ENCODE peak calls at places on chromosomes 3 and 15, in nine cellular contexts. J is A549, C is right lobe of liver, Z is fibroblast of the aortic adventitia, Q is fibroblast of mammary gland, H is WERI-Rb-1, W is GM23338, M is uterus, O is esophagus muscularis mucosa. F is an unnamed sample.

GRCh38 chr3:138513073-138513843 is 78.8 kb downstream of the ESYT3 start:
- DNase-seq in J (no peak), C (no peak), Z (no peak), Q (no peak), H (no peak), W (peak; percentile 9), M (no peak), O (no peak), F (no peak)

GRCh38 chr3:172519241-172519640 is 4.0 kb downstream of the TNFSF10 start:
- DNase-seq in J (no peak), C (no peak), Z (no peak), Q (no peak), H (no peak), W (no peak), M (no peak), O (no peak), F (no peak)

GRCh38 chr3:132003685-132004084 is 31.1 kb downstream of the CPNE4 start:
- DNase-seq in J (no peak), C (no peak), Z (no peak), Q (no peak), H (no peak), W (no peak), M (no peak), O (no peak), F (no peak)

GRCh38 chr3:168063122-168063521 is 32.6 kb downstream of the GOLIM4 start:
- DNase-seq in J (no peak), C (no peak), Z (no peak), Q (no peak), H (no peak), W (no peak), M (no peak), O (no peak), F (no peak)

GRCh38 chr15:29672923-29673809 is 149.1 kb downstream of the TJP1 start:
- DNase-seq in J (no peak), C (no peak), Z (no peak), Q (peak; percentile 32), H (no peak), W (no peak), M (no peak), O (no peak), F (no peak)

GRCh38 chr3:140091143-140091542 is 156.2 kb downstream of the CLSTN2 start:
- DNase-seq in J (no peak), C (no peak), Z (no peak), Q (no peak), H (no peak), W (no peak), M (no peak), O (no peak), F (no peak)

GRCh38 chr15:100809151-100809550 is 70.5 kb upstream of the ALDH1A3 start:
- DNase-seq in J (no peak), C (no peak), Z (peak; percentile 28), Q (peak; percentile 15), H (no peak), W (no peak), M (no peak), O (no peak), F (peak; percentile 14)

GRCh38 chr3:39639344-39640236 is 169.8 kb upstream of the MYRIP start:
- DNase-seq in J (peak; percentile 87), C (no peak), Z (peak; percentile 93), Q (peak; percentile 97), H (no peak), W (peak; percentile 33), M (no peak), O (no peak), F (peak; percentile 90)

GRCh38 chr15:47652853-47653243 is 64.5 kb upstream of the SEMA6D start:
- DNase-seq in J (no peak), C (no peak), Z (no peak), Q (no peak), H (no peak), W (no peak), M (no peak), O (no peak), F (no peak)

GRCh38 chr3:150736903-150737832 is 25.8 kb downstream of the SIAH2 start:
- DNase-seq in J (no peak), C (no peak), Z (peak; percentile 57), Q (peak; percentile 64), H (no peak), W (no peak), M (no peak), O (no peak), F (peak; percentile 34)

GRCh38 chr15:59268199-59268979 is 61.7 kb downstream of the LDHAL6B start:
- DNase-seq in J (no peak), C (no peak), Z (no peak), Q (peak; percentile 85), H (no peak), W (no peak), M (no peak), O (no peak), F (peak; percentile 61)

GRCh38 chr3:85939026-85939616 is 980.3 kb downstream of the CADM2 start:
- DNase-seq in J (no peak), C (no peak), Z (no peak), Q (no peak), H (no peak), W (no peak), M (no peak), O (no peak), F (no peak)

GRCh38 chr3:13349823-13350222 is 70.3 kb downstream of the NUP210 start:
- DNase-seq in J (no peak), C (no peak), Z (no peak), Q (no peak), H (no peak), W (no peak), M (no peak), O (no peak), F (no peak)

GRCh38 chr3:179321585-179322322 is 1.1 kb upstream of the ZNF639 start:
- DNase-seq in J (peak; percentile 39), C (no peak), Z (peak; percentile 74), Q (peak; percentile 72), H (peak; percentile 13), W (peak; percentile 66), M (peak; percentile 37), O (no peak), F (peak; percentile 52)

GRCh38 chr3:22569570-22569969 is 633.6 kb upstream of the UBE2E2 start:
- DNase-seq in J (no peak), C (no peak), Z (no peak), Q (no peak), H (no peak), W (no peak), M (no peak), O (no peak), F (no peak)

GRCh38 chr3:149553781-149554451 is 79.4 kb downstream of the TM4SF4 start:
- DNase-seq in J (no peak), C (no peak), Z (peak; percentile 100), Q (peak; percentile 90), H (no peak), W (no peak), M (peak; percentile 64), O (no peak), F (peak; percentile 95)

GRCh38 chr3:169285057-169285990 is 378.2 kb downstream of the MECOM start:
- DNase-seq in J (no peak), C (no peak), Z (peak; percentile 63), Q (no peak), H (no peak), W (no peak), M (no peak), O (no peak), F (peak; percentile 21)

GRCh38 chr3:13200951-13201350 is 127.7 kb upstream of the IQSEC1 start:
- DNase-seq in J (no peak), C (no peak), Z (no peak), Q (no peak), H (peak; percentile 65), W (peak; percentile 70), M (no peak), O (no peak), F (no peak)

GRCh38 chr3:141266797-141267555 is 35.4 kb downstream of the PXYLP1 start:
- DNase-seq in J (no peak), C (no peak), Z (no peak), Q (no peak), H (no peak), W (no peak), M (no peak), O (no peak), F (no peak)
- H3K4me3 ChIP-seq in J (no peak overlapping the region), C (peak overlapping the region; percentile 10), Z (no peak overlapping the region), Q (no peak overlapping the region), H (no peak overlapping the region), W (no peak overlapping the region), M (no peak overlapping the region), O (peak overlapping the region; percentile 27), F (no peak overlapping the region)

GRCh38 chr3:76585794-76586392 is 454.0 kb upstream of the ROBO2 start:
- DNase-seq in J (peak; percentile 2), C (no peak), Z (peak; percentile 1), Q (peak; percentile 3), H (no peak), W (peak; percentile 59), M (no peak), O (no peak), F (peak; percentile 20)
- TF ChIP-seq CTCF in J (peak; percentile 5), C (peak; percentile 70), Z (peak; percentile 32), Q (peak; percentile 52), H (peak; percentile 9), W (no peak), M (no peak), O (no peak), F (peak; percentile 81)

GRCh38 chr15:40421246-40422157 is 15.9 kb downstream of the IVD start:
- DNase-seq in J (peak; percentile 55), C (peak; percentile 88), Z (peak; percentile 65), Q (peak; percentile 60), H (peak; percentile 91), W (peak; percentile 89), M (peak; percentile 75), O (no peak), F (peak; percentile 48)
- H3K4me3 ChIP-seq in J (no peak overlapping the region), C (no peak overlapping the region), Z (peak overlapping the region; percentile 22), Q (no peak overlapping the region), H (peak overlapping the region; percentile 29), W (peak overlapping the region; percentile 49), M (no peak overlapping the region), O (no peak overlapping the region), F (no peak overlapping the region)

GRCh38 chr3:32684029-32684799 is 774 bp upstream of the CNOT10 start:
- DNase-seq in J (no peak), C (no peak), Z (no peak), Q (no peak), H (no peak), W (no peak), M (no peak), O (no peak), F (no peak)

GRCh38 chr3:32686713-32687112 is 1.7 kb downstream of the CNOT10 start:
- DNase-seq in J (no peak), C (no peak), Z (no peak), Q (no peak), H (no peak), W (no peak), M (no peak), O (no peak), F (no peak)

GRCh38 chr3:32681811-32682210 is 3.2 kb upstream of the CNOT10 start:
- DNase-seq in J (no peak), C (no peak), Z (no peak), Q (no peak), H (no peak), W (no peak), M (no peak), O (no peak), F (no peak)

GRCh38 chr3:32684800-32685603 is at the start of gene CNOT10:
- DNase-seq in J (peak; percentile 90), C (peak; percentile 97), Z (peak; percentile 82), Q (peak; percentile 83), H (peak; percentile 95), W (peak; percentile 97), M (peak; percentile 93), O (peak; percentile 96), F (peak; percentile 88)

GRCh38 chr3:32685604-32686185 is 707 bp downstream of the CNOT10 start:
- DNase-seq in J (peak; percentile 28), C (no peak), Z (peak; percentile 22), Q (peak; percentile 18), H (no peak), W (no peak), M (no peak), O (no peak), F (peak; percentile 13)
- TF ChIP-seq CTCF in J (no peak), C (no peak), Z (no peak), Q (no peak), H (no peak), W (no peak), M (no peak), O (no peak), F (no peak)

F was measured in AG10803.